ENCODE peak calls at places on chromosome 1, in six cellular contexts. N, M, R, I, J and C are unnamed samples.

GRCh38 chr1:67441183-67441582 is 11.0 kb upstream of the SERBP1 start:
- DNase-seq in R (no peak), I (no peak), M (no peak), J (no peak), N (no peak), C (peak; percentile 84)

GRCh38 chr1:147771216-147772125 is 11.1 kb upstream of the GJA5 start:
- DNase-seq in I (peak; percentile 74), N (no peak), M (no peak), R (no peak), J (no peak), C (peak; percentile 51)

GRCh38 chr1:224047538-224047937 is 66.4 kb upstream of the FBXO28 start:
- DNase-seq in M (no peak), R (no peak), I (no peak), J (no peak), N (no peak), C (no peak)

GRCh38 chr1:93749894-93750301 is 68.3 kb upstream of the BCAR3 start:
- DNase-seq in R (no peak), N (no peak), I (no peak), M (no peak), J (no peak), C (no peak)

GRCh38 chr1:58548381-58548780 is 1.9 kb upstream of the OMA1 start:
- DNase-seq in M (no peak), N (no peak), R (no peak), I (peak; percentile 66), J (no peak), C (no peak)

GRCh38 chr1:62394646-62395045 is 42.2 kb upstream of the USP1 start:
- DNase-seq in R (no peak), N (no peak), J (no peak), M (no peak), I (no peak), C (no peak)

GRCh38 chr1:188778578-188778977 is 1699.1 kb downstream of the BRINP3 start:
- DNase-seq in J (no peak), M (no peak), N (no peak), R (no peak), I (no peak), C (no peak)

GRCh38 chr1:233444484-233444883 is 117.0 kb downstream of the MAP3K21 start:
- DNase-seq in N (no peak), I (no peak), R (no peak), M (no peak), J (no peak), C (no peak)

GRCh38 chr1:216464489-216464888 is 41.2 kb upstream of the USH2A start:
- DNase-seq in M (peak; percentile 97), J (no peak), N (peak; percentile 63), I (no peak), R (no peak), C (no peak)

GRCh38 chr1:13699510-13699909 is 478 bp upstream of the PRDM2 start:
- DNase-seq in R (no peak), J (no peak), I (peak; percentile 16), N (peak; percentile 80), M (no peak), C (no peak)

GRCh38 chr1:77562596-77563154 is 119.8 kb downstream of the ZZZ3 start:
- DNase-seq in I (no peak), N (no peak), M (peak; percentile 76), R (no peak), J (no peak), C (no peak)

GRCh38 chr1:41341365-41341683 is 19.9 kb upstream of the FOXO6 start:
- DNase-seq in I (no peak), R (no peak), M (no peak), N (no peak), J (no peak), C (peak; percentile 21)

GRCh38 chr1:154759196-154759595 is 110.9 kb downstream of the KCNN3 start:
- DNase-seq in M (no peak), R (no peak), N (no peak), J (no peak), I (no peak), C (no peak)

GRCh38 chr1:117930484-117930883 is 945 bp downstream of the WDR3 start:
- DNase-seq in N (peak; percentile 51), M (no peak), I (no peak), R (no peak), J (no peak), C (no peak)

GRCh38 chr1:187928717-187929116 is 1100.0 kb downstream of the PLA2G4A start:
- DNase-seq in N (no peak), R (no peak), M (no peak), J (no peak), I (no peak), C (no peak)

GRCh38 chr1:50176563-50176885 is 67.8 kb downstream of the ELAVL4 start:
- DNase-seq in M (no peak), I (no peak), N (no peak), R (no peak), J (no peak), C (no peak)

GRCh38 chr1:94039514-94039870 is 81.5 kb downstream of the ABCA4 start:
- DNase-seq in R (no peak), J (no peak), N (no peak), I (peak; percentile 66), M (peak; percentile 58), C (peak; percentile 85)

GRCh38 chr1:5990913-5991783 is 1.1 kb downstream of the NPHP4 start:
- DNase-seq in N (peak; percentile 95), I (peak; percentile 53), J (no peak), M (peak; percentile 34), R (no peak), C (no peak)

GRCh38 chr1:201361652-201362504 is 15.6 kb downstream of the TNNT2 start:
- DNase-seq in I (peak; percentile 56), J (no peak), M (peak; percentile 33), N (peak; percentile 98), R (no peak), C (no peak)

GRCh38 chr1:10188133-10188532 is 22.2 kb upstream of the KIF1B start:
- DNase-seq in J (no peak), R (no peak), M (no peak), N (no peak), I (no peak), C (no peak)

GRCh38 chr1:183472488-183473285 is at the start of gene SMG7:
- DNase-seq in M (no peak), R (no peak), I (peak; percentile 64), N (peak; percentile 77), J (no peak), C (no peak)

GRCh38 chr1:206032356-206033140 is 8.9 kb upstream of the CTSE start:
- DNase-seq in I (no peak), M (no peak), R (no peak), J (no peak), N (no peak), C (no peak)

GRCh38 chr1:225602590-225603206 is 50.2 kb downstream of the ENAH start:
- DNase-seq in R (no peak), I (no peak), M (no peak), J (no peak), N (peak; percentile 55), C (no peak)

GRCh38 chr1:222105393-222105737 is 363.5 kb upstream of the DUSP10 start:
- DNase-seq in N (no peak), M (no peak), J (no peak), R (no peak), I (no peak), C (no peak)

GRCh38 chr1:199821029-199821779 is 206.3 kb upstream of the NR5A2 start:
- DNase-seq in R (no peak), J (no peak), M (no peak), I (no peak), N (no peak), C (no peak)

GRCh38 chr1:27488523-27489138 is 1.3 kb downstream of the WASF2 start:
- DNase-seq in N (no peak), I (peak; percentile 65), R (no peak), J (no peak), M (no peak), C (no peak)

GRCh38 chr1:96475882-96476281 is 245.7 kb upstream of the PTBP2 start:
- DNase-seq in N (peak; percentile 58), M (no peak), R (no peak), J (no peak), I (no peak), C (no peak)

GRCh38 chr1:214427871-214428277 is 123.5 kb downstream of the PTPN14 start:
- DNase-seq in R (no peak), M (peak; percentile 100), J (peak; percentile 8), I (peak; percentile 98), N (peak; percentile 68), C (no peak)

GRCh38 chr1:156245451-156246232 is 2.2 kb downstream of the PAQR6 start:
- DNase-seq in R (no peak), I (peak; percentile 50), J (no peak), N (peak; percentile 90), M (no peak), C (no peak)

GRCh38 chr1:160777486-160778089 is 18.4 kb upstream of the LY9 start:
- DNase-seq in N (no peak), R (no peak), J (no peak), M (peak; percentile 36), I (peak; percentile 42), C (no peak)